ENCODE peak calls at places on chromosome 12, in ten cellular contexts. V, N, W, G, Y, T, D, E, M and A are unnamed samples.

GRCh38 chr12:42684171-42685071 is 94.9 kb upstream of the PRICKLE1 start:
- DNase-seq in V (no peak), N (no peak), W (no peak), G (no peak), Y (no peak), T (no peak), D (no peak), E (no peak), M (no peak), A (no peak)

GRCh38 chr12:29773076-29773475 is 10.7 kb downstream of the TMTC1 start:
- DNase-seq in V (no peak), N (no peak), W (no peak), G (no peak), Y (no peak), T (no peak), D (no peak), E (no peak), M (no peak), A (no peak)

GRCh38 chr12:47946413-47947107 is 16.8 kb upstream of the TMEM106C start:
- DNase-seq in V (no peak), N (no peak), W (no peak), G (no peak), Y (no peak), T (no peak), D (no peak), E (no peak), M (no peak), A (no peak)

GRCh38 chr12:49678711-49679110 is 28.5 kb downstream of the FMNL3 start:
- DNase-seq in V (no peak), N (no peak), W (no peak), G (no peak), Y (no peak), T (no peak), D (no peak), E (no peak), M (no peak), A (no peak)

GRCh38 chr12:79635676-79636075 is 55.1 kb downstream of the PAWR start:
- DNase-seq in V (no peak), N (no peak), W (no peak), G (no peak), Y (no peak), T (no peak), D (no peak), E (no peak), M (no peak), A (no peak)

GRCh38 chr12:1117970-1118563 is 127.0 kb downstream of the ERC1 start:
- DNase-seq in V (peak; percentile 97), N (peak; percentile 27), W (peak; percentile 84), G (peak; percentile 17), Y (peak; percentile 70), T (peak; percentile 37), D (peak; percentile 87), E (peak; percentile 35), M (peak; percentile 48), A (peak; percentile 26)

GRCh38 chr12:7154901-7155470 is 24.8 kb downstream of the CLSTN3 start:
- DNase-seq in V (no peak), N (no peak), W (no peak), G (no peak), Y (no peak), T (no peak), D (no peak), E (no peak), M (no peak), A (no peak)

GRCh38 chr12:57553343-57554202 is 3.7 kb downstream of the KIF5A start:
- DNase-seq in V (peak; percentile 90), N (no peak), W (no peak), G (no peak), Y (no peak), T (no peak), D (no peak), E (no peak), M (no peak), A (no peak)

GRCh38 chr12:88036368-88036965 is 7.3 kb upstream of the C12orf50 start:
- DNase-seq in V (peak; percentile 35), N (no peak), W (no peak), G (no peak), Y (no peak), T (no peak), D (no peak), E (no peak), M (no peak), A (no peak)

GRCh38 chr12:64256166-64256800 is 34.2 kb upstream of the KICS2 start:
- DNase-seq in V (peak; percentile 91), N (no peak), W (peak; percentile 78), G (no peak), Y (no peak), T (no peak), D (no peak), E (peak; percentile 13), M (no peak), A (no peak)

GRCh38 chr12:127811988-127812387 is 455.0 kb upstream of the TMEM132C start:
- DNase-seq in V (no peak), N (no peak), W (peak; percentile 5), G (no peak), Y (no peak), T (no peak), D (no peak), E (no peak), M (no peak), A (no peak)

GRCh38 chr12:131912526-131913274 is 16.4 kb upstream of the PUS1 start:
- DNase-seq in V (no peak), N (peak; percentile 11), W (no peak), G (peak; percentile 19), Y (no peak), T (no peak), D (peak; percentile 56), E (no peak), M (peak; percentile 88), A (no peak)

GRCh38 chr12:115640929-115641328 is 636.6 kb downstream of the MED13L start:
- DNase-seq in V (no peak), N (no peak), W (no peak), G (no peak), Y (no peak), T (no peak), D (no peak), E (no peak), M (no peak), A (no peak)

GRCh38 chr12:98221243-98221808 is 294.1 kb upstream of the TMPO start:
- DNase-seq in V (no peak), N (no peak), W (no peak), G (no peak), Y (no peak), T (no peak), D (no peak), E (no peak), M (no peak), A (no peak)

GRCh38 chr12:49131973-49132461 is 822 bp upstream of the TUBA1B start:
- DNase-seq in V (peak; percentile 84), N (no peak), W (no peak), G (no peak), Y (no peak), T (no peak), D (no peak), E (peak; percentile 17), M (no peak), A (no peak)

GRCh38 chr12:120119395-120119973 is 2.9 kb upstream of the RAB35 start:
- DNase-seq in V (no peak), N (no peak), W (no peak), G (no peak), Y (no peak), T (no peak), D (no peak), E (peak; percentile 69), M (no peak), A (no peak)

GRCh38 chr12:67241482-67241881 is 27.7 kb upstream of the CAND1 start:
- DNase-seq in V (no peak), N (no peak), W (no peak), G (no peak), Y (no peak), T (no peak), D (no peak), E (no peak), M (no peak), A (no peak)

GRCh38 chr12:124504273-124505000 is 63.0 kb downstream of the NCOR2 start:
- DNase-seq in V (peak; percentile 70), N (no peak), W (no peak), G (no peak), Y (no peak), T (no peak), D (no peak), E (no peak), M (no peak), A (no peak)

GRCh38 chr12:66934289-66934688 is 255.4 kb upstream of the GRIP1 start:
- DNase-seq in V (no peak), N (no peak), W (no peak), G (no peak), Y (no peak), T (no peak), D (no peak), E (no peak), M (no peak), A (no peak)

GRCh38 chr12:26608706-26609105 is 224.3 kb downstream of the ITPR2 start:
- DNase-seq in V (no peak), N (no peak), W (no peak), G (no peak), Y (no peak), T (no peak), D (no peak), E (no peak), M (no peak), A (no peak)